ENCODE peak calls at places on chromosomes 11 and 22, in four cellular contexts. T, R, O and G are unnamed samples. For H3K4me1, the result is how much of the 10 kb centered on the place peaks cover.

GRCh38 chr11:32105871-32106312 is 15.0 kb downstream of the RCN1 start:
- DNase-seq in T (no peak), R (no peak), O (no peak), G (no peak)

GRCh38 chr11:31958086-31958735 is 132.7 kb upstream of the RCN1 start:
- DNase-seq in T (peak), R (no peak), O (no peak), G (no peak)

GRCh38 chr22:36783743-36784142 is 7.8 kb upstream of the IFT27 start:
- DNase-seq in T (no peak), R (no peak), O (no peak), G (no peak)

GRCh38 chr11:122642971-122643370 is 12.6 kb upstream of the UBASH3B start:
- DNase-seq in T (no peak), R (no peak), O (no peak), G (no peak)

GRCh38 chr11:57644748-57645715 is 4.7 kb downstream of the YPEL4 start:
- DNase-seq in T (peak), R (peak), O (peak), G (peak)

GRCh38 chr11:38208951-38209350 is 1610.9 kb upstream of the RAG2 start:
- DNase-seq in T (no peak), R (no peak), O (no peak), G (no peak)

GRCh38 chr22:35749808-35750207 is 32.1 kb downstream of the APOL5 start:
- DNase-seq in T (no peak), R (no peak), O (no peak), G (no peak)

GRCh38 chr11:134599180-134599810 is 187.3 kb upstream of the B3GAT1 start:
- DNase-seq in T (no peak), R (no peak), O (no peak), G (no peak)

GRCh38 chr11:66106786-66107599 is 36.9 kb downstream of the PACS1 start:
- DNase-seq in T (no peak), R (no peak), O (no peak), G (no peak)

GRCh38 chr11:102655547-102655946 is 30.4 kb upstream of the MMP20 start:
- DNase-seq in T (no peak), R (no peak), O (no peak), G (no peak)

GRCh38 chr11:47186076-47186936 is at the start of gene PACSIN3:
- DNase-seq in T (peak), R (no peak), O (no peak), G (no peak)

GRCh38 chr11:64694821-64695365 is 28.1 kb downstream of the NRXN2 start:
- DNase-seq in T (no peak), R (no peak), O (no peak), G (no peak)

GRCh38 chr11:101553891-101554292 is 29.9 kb downstream of the TRPC6 start:
- DNase-seq in T (no peak), R (no peak), O (no peak), G (no peak)

GRCh38 chr11:5123802-5124521 is 14.2 kb downstream of the OR52A5 start:
- DNase-seq in T (peak), R (no peak), O (no peak), G (no peak)

GRCh38 chr11:76738618-76739220 is 44.4 kb upstream of the TSKU start:
- DNase-seq in T (peak), R (no peak), O (no peak), G (no peak)

DNA sequence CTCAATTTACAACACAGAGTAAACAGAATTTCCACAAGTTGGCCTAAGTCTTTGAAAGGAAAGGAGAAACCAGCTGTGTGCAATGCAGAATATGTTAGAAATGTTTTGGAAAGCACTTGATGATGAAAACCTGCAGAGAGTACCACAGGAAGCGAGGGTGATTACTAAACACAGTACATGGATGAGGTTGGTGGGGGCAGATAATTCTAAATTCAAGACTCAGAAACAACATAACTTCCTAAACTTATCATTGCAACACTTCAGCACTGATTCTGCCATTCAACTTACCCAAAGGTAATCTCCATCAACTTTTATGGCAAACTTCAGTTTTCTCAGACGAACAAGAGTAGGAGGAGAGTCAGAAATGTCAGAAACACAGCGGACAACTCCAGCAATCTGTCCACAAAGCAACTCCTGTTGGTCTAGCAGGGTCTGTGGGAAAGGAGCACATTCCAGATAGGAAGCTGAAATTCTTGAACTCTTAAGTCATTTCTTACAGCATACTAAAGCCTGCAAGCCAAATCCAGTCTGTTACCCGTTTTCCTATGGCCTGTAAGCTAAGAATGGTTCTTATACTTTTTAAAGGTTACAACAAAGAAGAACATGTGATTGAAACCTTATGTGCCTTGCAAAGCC is 6.8 kb downstream of the HPS4 start:
- DNase-seq in T (no peak), R (no peak), O (no peak), G (no peak)
- H3K4me3 ChIP-seq in T (no peak), R (no peak), O (no peak), G (no peak)

GRCh38 chr22:42943981-42944380 is 71.0 kb downstream of the PACSIN2 start:
- DNase-seq in T (no peak), R (no peak), O (no peak), G (no peak)

GRCh38 chr22:42942351-42942750 is 72.6 kb downstream of the PACSIN2 start:
- DNase-seq in T (no peak), R (no peak), O (no peak), G (no peak)

GRCh38 chr22:42945736-42946135 is 69.2 kb downstream of the PACSIN2 start:
- DNase-seq in T (no peak), R (no peak), O (no peak), G (peak)

GRCh38 chr22:42945027-42945426 is 69.9 kb downstream of the PACSIN2 start:
- DNase-seq in T (no peak), R (no peak), O (no peak), G (no peak)

DNA sequence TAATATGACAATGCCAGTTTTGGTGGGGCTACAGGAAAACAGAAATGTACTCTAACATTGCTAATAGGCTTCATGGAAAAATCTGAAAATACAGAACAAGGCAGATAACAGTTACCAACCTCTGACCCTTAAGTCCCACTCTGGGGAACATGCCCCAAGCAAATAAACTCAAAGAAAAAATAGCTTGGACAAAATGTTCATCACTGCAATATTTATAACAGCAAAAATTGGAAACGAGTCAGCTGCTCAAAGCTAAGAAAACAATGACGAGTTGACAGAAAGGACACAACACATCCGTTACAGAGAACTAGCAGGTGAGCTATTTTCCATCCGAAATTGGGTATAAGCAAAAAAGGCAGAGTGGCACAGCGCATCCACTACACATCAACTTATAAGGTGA is 70.5 kb downstream of the PACSIN2 start:
- DNase-seq in T (no peak), R (no peak), O (no peak), G (no peak)
- H3K4me1 ChIP-seq in T (half or more), R (under half), O (half or more), G (half or more)

DNA sequence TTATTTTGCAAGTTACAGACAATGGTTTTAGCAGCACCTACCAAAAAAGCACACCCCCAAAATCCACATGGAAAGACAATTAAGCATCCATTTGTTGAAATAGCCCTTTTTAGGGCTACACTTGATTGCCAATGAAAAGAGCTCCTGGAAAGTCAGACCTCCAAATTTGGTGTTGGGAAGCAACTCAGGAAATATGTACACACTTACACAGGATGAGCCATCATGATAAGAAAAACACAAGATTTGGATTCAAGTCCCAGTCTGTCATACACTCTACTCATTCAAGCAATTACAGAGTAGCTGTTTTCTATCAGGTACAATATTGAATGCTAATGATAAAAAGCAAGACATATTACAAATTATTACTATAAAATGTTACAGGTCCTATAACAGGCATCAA is 31.5 kb downstream of the FAM168A start:
- DNase-seq in T (no peak), R (no peak), O (no peak), G (no peak)
- H3K4me3 ChIP-seq in T (no peak), R (no peak), O (no peak), G (no peak)

GRCh38 chr11:72777755-72778278 is 16.0 kb downstream of the STARD10 start:
- DNase-seq in T (peak), R (no peak), O (no peak), G (no peak)

GRCh38 chr11:72775288-72776110 is 18.3 kb downstream of the STARD10 start:
- DNase-seq in T (no peak), R (no peak), O (no peak), G (no peak)

GRCh38 chr11:72774499-72774898 is 19.3 kb downstream of the STARD10 start:
- DNase-seq in T (no peak), R (no peak), O (no peak), G (no peak)

GRCh38 chr11:72776844-72777754 is 16.7 kb downstream of the STARD10 start:
- DNase-seq in T (peak), R (no peak), O (no peak), G (no peak)

DNA sequence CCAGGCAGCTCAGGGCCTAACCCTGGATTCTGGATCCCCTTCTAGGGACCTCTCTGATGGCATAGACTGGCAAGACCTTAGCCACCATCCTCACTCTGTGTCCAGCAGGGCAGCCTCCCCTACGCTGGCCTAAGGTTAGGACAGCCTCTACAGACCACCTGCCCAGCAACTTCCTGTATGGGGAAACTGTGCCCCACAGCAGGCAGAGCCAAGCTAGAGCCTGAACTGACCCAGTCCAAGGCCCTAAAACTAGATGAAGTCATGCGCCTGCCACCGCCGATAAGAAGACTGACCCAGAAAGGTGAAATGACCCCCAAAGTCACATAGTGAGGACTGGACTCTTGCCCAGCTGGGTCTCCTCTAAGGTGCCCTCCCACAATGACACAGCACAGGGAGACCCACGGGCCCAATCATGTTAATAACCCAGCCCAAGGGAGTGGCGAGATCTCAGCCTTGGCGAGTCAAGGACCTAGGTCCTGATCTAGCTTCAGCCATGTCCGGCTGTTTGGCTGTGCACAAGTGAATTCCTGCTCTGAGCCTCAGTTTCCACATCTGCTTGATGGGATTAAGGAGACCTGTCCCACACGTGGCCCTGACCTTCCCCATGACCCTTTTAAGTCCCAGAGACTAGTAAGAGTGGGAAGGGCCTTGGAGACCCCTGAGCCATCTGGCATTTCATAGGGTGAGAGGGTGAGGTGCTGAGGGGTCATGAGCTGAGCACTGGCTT is 17.6 kb downstream of the STARD10 start:
- DNase-seq in T (peak), R (no peak), O (no peak), G (no peak)
- H3K4me1 ChIP-seq in T (half or more), R (under half), O (under half), G (half or more)

GRCh38 chr22:45867118-45867905 is 109.7 kb downstream of the WNT7B start:
- DNase-seq in T (peak), R (no peak), O (no peak), G (no peak)
- H3K4me3 ChIP-seq in T (peak), R (peak), O (peak), G (peak)

GRCh38 chr11:3967695-3968094 is 112.2 kb downstream of the STIM1 start:
- DNase-seq in T (no peak), R (no peak), O (no peak), G (no peak)
- H3K4me1 ChIP-seq in T (under half), R (under half), O (under half), G (under half)

GRCh38 chr22:29309332-29310064 is 3.0 kb downstream of the GAS2L1 start:
- DNase-seq in T (peak), R (no peak), O (no peak), G (peak)
- H3K4me3 ChIP-seq in T (peak), R (no peak), O (peak), G (peak)

DNA sequence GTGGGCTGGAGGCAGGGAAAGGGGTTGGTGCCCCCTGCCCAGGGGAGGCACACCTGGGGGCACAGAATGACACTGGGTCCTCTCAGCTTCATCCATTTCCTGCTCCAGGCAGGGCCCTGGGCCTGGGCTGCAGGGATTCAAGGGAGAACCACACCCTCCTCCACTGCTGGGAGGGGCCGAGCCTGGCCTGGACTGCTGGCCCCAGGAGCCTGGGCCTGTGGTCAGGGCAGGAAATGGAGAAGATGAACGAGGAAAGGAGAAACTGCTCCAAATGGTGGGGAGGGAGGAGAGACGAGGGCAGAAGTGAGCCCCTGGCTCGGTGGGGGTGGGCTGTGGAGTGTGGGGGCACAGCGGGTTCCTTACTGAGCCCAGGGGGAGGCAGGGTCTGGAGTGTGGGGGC is 38.1 kb upstream of the KCNQ1OT1 start:
- DNase-seq in T (no peak), R (no peak), O (no peak), G (no peak)
- H3K4me1 ChIP-seq in T (under half), R (under half), O (under half), G (under half)